ENCODE peak calls at places on chromosomes 12 and 14, in seven cellular contexts. P, H, X, O, K, R and J are unnamed samples.

GRCh38 chr14:68468437-68469207 is 324.2 kb downstream of the ZFP36L1 start:
- DNase-seq in P (no peak), H (peak; percentile 95), X (no peak), O (peak; percentile 91), K (no peak), R (no peak), J (peak; percentile 95)

GRCh38 chr14:38412654-38413053 is 156.8 kb upstream of the CLEC14A start:
- DNase-seq in P (no peak), H (no peak), X (no peak), O (no peak), K (no peak), R (no peak), J (no peak)

GRCh38 chr12:121009744-121010143 is 6.5 kb downstream of the C12orf43 start:
- DNase-seq in P (no peak), H (peak; percentile 60), X (no peak), O (peak; percentile 58), K (peak; percentile 8), R (no peak), J (peak; percentile 22)

GRCh38 chr12:52442600-52443061 is 8.5 kb upstream of the KRT75 start:
- DNase-seq in P (no peak), H (peak; percentile 91), X (no peak), O (peak; percentile 14), K (no peak), R (no peak), J (peak; percentile 57)

GRCh38 chr12:57549909-57550627 is at the start of gene KIF5A:
- DNase-seq in P (peak; percentile 53), H (peak; percentile 65), X (peak; percentile 72), O (no peak), K (no peak), R (peak; percentile 21), J (peak; percentile 29)

GRCh38 chr14:69475194-69475818 is 9.2 kb upstream of the PLEKHD1 start:
- DNase-seq in P (no peak), H (peak; percentile 55), X (peak; percentile 49), O (peak; percentile 25), K (peak; percentile 16), R (no peak), J (peak; percentile 35)

GRCh38 chr12:98594050-98594853 is 766 bp downstream of the SLC25A3 start:
- DNase-seq in P (peak; percentile 57), H (peak; percentile 53), X (no peak), O (peak; percentile 20), K (no peak), R (no peak), J (peak; percentile 48)

GRCh38 chr14:61621444-61621843 is 73.9 kb upstream of the HIF1A start:
- DNase-seq in P (no peak), H (no peak), X (no peak), O (no peak), K (no peak), R (no peak), J (no peak)

GRCh38 chr12:2306012-2306411 is 253.2 kb downstream of the CACNA1C start:
- DNase-seq in P (no peak), H (no peak), X (no peak), O (peak; percentile 24), K (no peak), R (no peak), J (peak; percentile 64)

GRCh38 chr14:99187858-99188257 is 84.1 kb downstream of the BCL11B start:
- DNase-seq in P (no peak), H (no peak), X (no peak), O (no peak), K (no peak), R (no peak), J (no peak)

GRCh38 chr12:79555006-79555925 is 135.5 kb downstream of the PAWR start:
- DNase-seq in P (no peak), H (peak; percentile 66), X (no peak), O (peak; percentile 79), K (peak; percentile 25), R (no peak), J (peak; percentile 44)

GRCh38 chr14:26026384-26026783 is 571.4 kb downstream of the NOVA1 start:
- DNase-seq in P (no peak), H (no peak), X (no peak), O (no peak), K (no peak), R (no peak), J (no peak)

GRCh38 chr12:124433147-124433874 is 134.1 kb downstream of the NCOR2 start:
- DNase-seq in P (no peak), H (no peak), X (no peak), O (no peak), K (no peak), R (no peak), J (no peak)

GRCh38 chr14:51370758-51371386 is 130.8 kb downstream of the TMX1 start:
- DNase-seq in P (no peak), H (no peak), X (no peak), O (peak; percentile 45), K (no peak), R (no peak), J (peak; percentile 23)

GRCh38 chr12:83954939-83955601 is 957.5 kb downstream of the SLC6A15 start:
- DNase-seq in P (no peak), H (no peak), X (no peak), O (peak; percentile 10), K (no peak), R (no peak), J (no peak)

GRCh38 chr12:1502441-1502785 is 92.0 kb downstream of the FBXL14 start:
- DNase-seq in P (no peak), H (no peak), X (no peak), O (peak; percentile 21), K (no peak), R (no peak), J (no peak)

GRCh38 chr14:68654471-68654941 is 138.4 kb downstream of the ZFP36L1 start:
- DNase-seq in P (no peak), H (no peak), X (no peak), O (no peak), K (no peak), R (no peak), J (no peak)

GRCh38 chr14:72594099-72594901 is 299.6 kb downstream of the DPF3 start:
- DNase-seq in P (no peak), H (no peak), X (peak; percentile 27), O (no peak), K (no peak), R (no peak), J (no peak)

GRCh38 chr12:6890789-6891624 is 13.6 kb upstream of the LRRC23 start:
- DNase-seq in P (peak; percentile 97), H (peak; percentile 97), X (peak; percentile 98), O (peak; percentile 95), K (peak; percentile 94), R (peak; percentile 89), J (peak; percentile 91)

GRCh38 chr12:132230381-132230780 is 86.1 kb downstream of the NOC4L start:
- DNase-seq in P (no peak), H (no peak), X (no peak), O (no peak), K (no peak), R (no peak), J (no peak)

GRCh38 chr12:76883826-76884225 is 5.0 kb upstream of the CSRP2 start:
- DNase-seq in P (no peak), H (no peak), X (no peak), O (peak; percentile 51), K (no peak), R (no peak), J (peak; percentile 55)